ENCODE peak calls at places on chromosomes 13 and 19, in four cellular contexts. M is tibial nerve, D is breast epithelium, B is IMR-90. P is an unnamed sample.

GRCh38 chr13:52405767-52406494 is at the start of gene THSD1:
- DNase-seq in M (peak), D (peak), B (peak), P (peak)

GRCh38 chr19:30091456-30091855 is 149.4 kb downstream of the URI1 start:
- DNase-seq in M (no peak), D (no peak), B (no peak), P (no peak)

GRCh38 chr19:49558591-49558990 is 21.8 kb downstream of the NOSIP start:
- DNase-seq in M (no peak), D (no peak), B (no peak), P (no peak)

GRCh38 chr13:26872444-26873173 is 112.0 kb upstream of the GPR12 start:
- DNase-seq in M (no peak), D (no peak), B (peak), P (peak)

GRCh38 chr19:43719378-43719868 is 3.5 kb downstream of the IRGC start:
- DNase-seq in M (no peak), D (no peak), B (no peak), P (no peak)

GRCh38 chr13:70960841-70961443 is 852.7 kb upstream of the KLHL1 start:
- DNase-seq in M (no peak), D (no peak), B (peak), P (peak)

GRCh38 chr19:40803857-40804782 is 5.1 kb downstream of the EGLN2 start:
- DNase-seq in M (no peak), D (no peak), B (no peak), P (peak)

GRCh38 chr13:69243366-69243765 is 864.3 kb upstream of the ATXN8OS start:
- DNase-seq in M (no peak), D (no peak), B (no peak), P (no peak)

GRCh38 chr13:50382511-50382910 is 367.3 kb downstream of the KCNRG start:
- DNase-seq in M (no peak), D (no peak), B (no peak), P (no peak)

GRCh38 chr19:38669532-38669931 is 22.1 kb downstream of the ACTN4 start:
- DNase-seq in M (no peak), D (no peak), B (no peak), P (no peak)

GRCh38 chr19:40366697-40367561 is 18.4 kb downstream of the PLD3 start:
- DNase-seq in M (no peak), D (no peak), B (peak), P (no peak)

GRCh38 chr13:30016398-30016797 is 166.0 kb upstream of the UBL3 start:
- DNase-seq in M (no peak), D (no peak), B (no peak), P (no peak)

GRCh38 chr13:103703246-103703645 is 637.0 kb upstream of the SLC10A2 start:
- DNase-seq in M (no peak), D (no peak), B (no peak), P (no peak)

GRCh38 chr19:49469828-49470614 is 4.0 kb upstream of the FLT3LG start:
- DNase-seq in M (no peak), D (no peak), B (peak), P (no peak)

GRCh38 chr13:26946675-26947342 is 186.2 kb upstream of the GPR12 start:
- DNase-seq in M (no peak), D (no peak), B (peak), P (peak)

GRCh38 chr19:40754611-40755247 is 3.7 kb downstream of the SNRPA start:
- DNase-seq in M (no peak), D (no peak), B (peak), P (peak)

GRCh38 chr13:110162053-110162452 is 144.9 kb downstream of the COL4A1 start:
- DNase-seq in M (no peak), D (no peak), B (no peak), P (no peak)

GRCh38 chr13:78657699-78658629 is 991 bp downstream of the OBI1 start:
- DNase-seq in M (no peak), D (no peak), B (peak), P (no peak)

GRCh38 chr13:99386911-99387788 is 80.0 kb upstream of the GPR183 start:
- DNase-seq in M (no peak), D (no peak), B (no peak), P (no peak)

GRCh38 chr13:99058527-99059495 is 80.9 kb upstream of the DOCK9 start:
- DNase-seq in M (no peak), D (no peak), B (no peak), P (no peak)

GRCh38 chr19:48560095-48560530 is 8.1 kb downstream of the SULT2B1 start:
- DNase-seq in M (no peak), D (no peak), B (no peak), P (no peak)

GRCh38 chr13:29993716-29994488 is 143.5 kb upstream of the UBL3 start:
- DNase-seq in M (no peak), D (no peak), B (peak), P (no peak)

GRCh38 chr13:46211116-46211515 is 612 bp upstream of the LRRC63 start:
- DNase-seq in M (no peak), D (no peak), B (no peak), P (no peak)

GRCh38 chr13:36030670-36031331 is 100.4 kb downstream of the DCLK1 start:
- DNase-seq in M (no peak), D (no peak), B (peak), P (no peak)

DNA sequence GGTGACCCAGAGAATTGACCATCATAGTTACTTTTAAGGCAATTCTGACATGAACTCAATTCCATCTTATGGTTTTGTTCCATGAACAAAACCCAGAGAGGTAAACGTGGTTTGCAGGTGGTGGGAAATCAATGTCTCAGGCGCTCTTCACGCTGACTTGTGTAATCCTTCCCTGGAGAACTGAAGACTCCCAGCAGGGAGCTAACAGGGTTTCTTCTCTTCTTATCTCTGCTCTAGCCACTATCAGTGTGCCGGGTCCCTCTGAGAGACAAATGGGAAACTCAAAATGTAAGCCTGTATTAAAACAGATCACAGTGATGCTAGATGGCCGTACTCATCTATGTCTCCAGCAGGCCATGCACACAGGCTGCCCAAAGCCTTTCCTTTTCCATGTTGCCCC is 57.6 kb upstream of the ARGLU1 start:
- DNase-seq in M (no peak), D (no peak), B (no peak), P (no peak)
- TF ChIP-seq POLR2A in M (no peak), D (no peak), B (no peak), P (no peak)

DNA sequence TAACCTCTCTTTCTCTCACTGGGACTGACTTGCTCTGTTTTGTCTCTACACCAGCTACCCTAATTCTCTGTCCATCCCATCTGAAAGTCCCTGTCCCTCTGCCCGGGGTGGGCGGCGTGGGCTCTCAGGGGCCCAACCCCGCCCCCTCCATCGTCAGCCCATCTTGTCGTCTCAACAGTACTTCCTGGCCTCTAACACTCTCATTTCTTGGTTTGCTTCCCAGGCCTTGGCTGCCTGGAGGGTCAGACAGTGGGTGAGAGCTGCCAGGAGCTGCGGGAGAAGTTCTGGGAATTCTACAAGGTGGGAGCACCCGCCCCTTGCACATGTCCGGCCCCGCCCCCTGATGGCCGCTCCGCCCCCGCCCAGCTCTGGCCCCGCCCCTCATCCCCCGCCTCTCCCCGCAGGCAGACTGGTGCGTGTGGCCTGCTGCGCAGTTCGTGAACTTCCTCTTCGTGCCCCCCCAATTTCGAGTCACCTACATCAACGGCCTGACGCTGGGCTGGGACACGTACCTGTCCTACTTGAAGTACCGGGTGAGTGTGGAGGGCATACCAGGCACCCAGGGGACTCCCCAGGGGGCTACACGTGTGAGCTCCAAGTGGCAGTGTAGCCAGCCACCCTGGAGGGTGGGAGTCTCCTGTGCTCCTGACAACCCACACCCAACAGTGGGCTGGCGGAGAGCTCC is 1.7 kb downstream of the MPV17L2 start:
- DNase-seq in M (no peak), D (peak), B (peak), P (peak)
- TF ChIP-seq POLR2A in M (no peak), D (no peak), B (no peak), P (no peak)

GRCh38 chr19:45406165-45406956 is at the start of gene POLR1G:
- DNase-seq in M (no peak), D (peak), B (peak), P (peak)

GRCh38 chr19:45403781-45404556 is 900 bp downstream of the PPP1R13L start:
- DNase-seq in M (no peak), D (peak), B (no peak), P (peak)

GRCh38 chr19:45404557-45405434 is at the start of gene PPP1R13L:
- DNase-seq in M (no peak), D (peak), B (peak), P (peak)

GRCh38 chr19:45406957-45407375 is 522 bp downstream of the POLR1G start:
- DNase-seq in M (no peak), D (no peak), B (no peak), P (no peak)

DNA sequence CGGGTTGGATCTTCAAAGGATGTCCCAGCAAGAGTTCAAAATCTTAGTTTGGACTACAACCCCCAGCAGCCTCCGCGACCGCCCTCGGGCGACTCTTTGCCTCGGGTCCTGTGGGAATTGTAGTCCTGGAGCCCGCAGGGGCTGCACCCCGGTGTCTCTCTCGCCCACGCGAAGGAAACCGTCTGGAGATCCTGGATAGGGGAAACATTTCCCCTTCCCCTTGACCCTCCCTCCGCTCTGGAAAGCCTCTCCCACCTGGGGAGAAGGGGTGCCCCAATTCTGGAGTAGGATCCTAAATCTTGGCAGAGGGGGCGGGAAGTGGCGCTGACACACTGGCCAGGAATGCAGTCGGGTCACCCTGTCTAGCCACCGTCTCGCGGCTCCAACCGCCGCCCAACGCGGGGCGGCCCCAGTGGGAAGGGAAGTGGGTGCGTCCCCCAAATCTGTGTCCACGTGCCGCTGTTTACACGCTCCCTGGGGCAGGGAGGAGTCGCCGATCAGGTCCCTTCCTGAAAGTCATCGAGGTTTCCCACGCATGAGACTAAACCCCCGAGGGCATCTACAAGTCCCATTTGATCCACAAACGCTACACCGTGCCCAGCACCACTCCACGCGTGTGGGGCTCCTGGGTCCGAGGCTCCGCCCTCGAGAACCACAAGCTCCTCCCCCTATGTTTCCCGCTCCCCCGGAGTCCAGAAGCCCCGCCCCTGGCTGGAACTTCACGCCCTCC is 731 bp upstream of the PPP1R13L start:
- DNase-seq in M (peak), D (peak), B (peak), P (peak)
- TF ChIP-seq POLR2A in M (no peak), D (no peak), B (peak), P (peak)

GRCh38 chr19:52734893-52735661 is at the start of gene ZNF611:
- DNase-seq in M (peak), D (peak), B (peak), P (peak)
- TF ChIP-seq POLR2A in M (peak), D (peak), B (peak), P (peak)

GRCh38 chr19:17292301-17293074 is 10.7 kb downstream of the ABHD8 start:
- DNase-seq in M (peak), D (peak), B (peak), P (peak)
- TF ChIP-seq POLR2A in M (no peak), D (no peak), B (no peak), P (no peak)

GRCh38 chr13:23771966-23772365 is 117.2 kb downstream of the MIPEP start:
- DNase-seq in M (no peak), D (no peak), B (no peak), P (no peak)
- TF ChIP-seq POLR2A in M (no peak), D (no peak), B (no peak), P (no peak)

DNA sequence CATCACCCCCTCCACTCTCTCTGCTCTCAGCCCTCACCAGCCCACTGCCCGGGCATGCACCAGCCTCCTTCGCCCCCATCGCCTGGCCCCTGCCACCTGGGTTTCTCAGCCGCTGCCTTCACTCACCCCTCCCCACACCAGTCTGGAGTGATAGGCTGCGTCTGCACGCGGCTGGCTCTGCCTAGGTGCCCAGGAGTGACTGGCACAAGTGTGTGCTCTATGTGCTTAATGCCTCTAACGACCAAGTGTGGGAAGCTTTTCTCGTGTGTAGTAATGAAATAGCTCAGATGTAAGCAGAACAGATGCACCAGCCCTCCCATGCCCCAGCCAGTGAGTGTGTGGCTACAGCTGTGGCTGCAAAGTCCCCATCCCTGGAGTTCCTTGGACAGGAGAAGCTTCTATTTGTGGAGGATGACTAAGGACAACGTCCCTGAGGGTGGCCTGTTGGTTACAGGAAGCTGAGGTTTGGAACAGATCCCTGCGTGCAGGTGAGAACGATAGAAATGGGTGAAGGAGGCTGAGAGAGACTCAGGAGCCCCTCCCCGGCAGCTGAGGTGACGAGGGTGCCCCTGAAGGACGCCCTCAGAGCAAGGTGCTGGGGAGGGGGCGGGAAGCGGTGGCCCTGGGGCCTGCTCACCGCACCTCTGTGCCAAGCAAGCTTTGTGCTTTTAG is 35.6 kb downstream of the ATP11A start:
- DNase-seq in M (no peak), D (no peak), B (peak), P (no peak)
- TF ChIP-seq POLR2A in M (no peak), D (no peak), B (no peak), P (no peak)

GRCh38 chr13:41310963-41311606 is at the start of gene NAA16:
- DNase-seq in M (peak), D (peak), B (peak), P (peak)
- TF ChIP-seq POLR2A in M (peak), D (peak), B (no peak), P (peak)

GRCh38 chr19:45149129-45149528 is 11.7 kb downstream of the NKPD1 start:
- DNase-seq in M (no peak), D (no peak), B (no peak), P (no peak)
- TF ChIP-seq POLR2A in M (no peak), D (no peak), B (no peak), P (no peak)

P was measured in body of pancreas.